ENCODE peak calls at places on chromosomes 4 and X, in five cellular contexts. P, Y, G, Z and H are unnamed samples.

GRCh38 chrX:2824886-2825285 is 3.8 kb upstream of the GYG2 start:
- DNase-seq in P (no peak), Y (no peak), G (no peak), Z (no peak), H (no peak)

GRCh38 chr4:165095291-165095690 is 17.4 kb downstream of the TMEM192 start:
- DNase-seq in P (no peak), Y (no peak), G (no peak), Z (no peak), H (no peak)

GRCh38 chrX:24231169-24231568 is 81.6 kb downstream of the ZFX start:
- DNase-seq in P (no peak), Y (peak; percentile 8), G (no peak), Z (peak; percentile 34), H (no peak)

GRCh38 chr4:22268350-22269025 is 247.4 kb downstream of the ADGRA3 start:
- DNase-seq in P (no peak), Y (no peak), G (no peak), Z (no peak), H (no peak)

GRCh38 chr4:169085015-169085414 is 75.0 kb upstream of the CBR4 start:
- DNase-seq in P (no peak), Y (no peak), G (no peak), Z (no peak), H (no peak)

GRCh38 chr4:133711817-133712216 is 489.8 kb downstream of the PABPC4L start:
- DNase-seq in P (no peak), Y (no peak), G (no peak), Z (no peak), H (no peak)

GRCh38 chrX:129540068-129540653 is at the start of gene OCRL:
- DNase-seq in P (peak; percentile 68), Y (peak; percentile 53), G (peak; percentile 78), Z (peak; percentile 51), H (peak; percentile 88)

GRCh38 chr4:145034727-145035211 is 63.2 kb downstream of the ANAPC10 start:
- DNase-seq in P (no peak), Y (no peak), G (no peak), Z (no peak), H (no peak)

GRCh38 chr4:118193421-118193820 is 159.1 kb downstream of the NDST3 start:
- DNase-seq in P (no peak), Y (no peak), G (no peak), Z (no peak), H (no peak)

GRCh38 chr4:155617312-155617711 is 49.3 kb upstream of the GUCY1A1 start:
- DNase-seq in P (no peak), Y (no peak), G (no peak), Z (no peak), H (no peak)

GRCh38 chr4:67754288-67754687 is at the start of gene GNRHR:
- DNase-seq in P (no peak), Y (no peak), G (no peak), Z (no peak), H (no peak)

GRCh38 chrX:15843960-15844359 is 10.7 kb downstream of the AP1S2 start:
- DNase-seq in P (no peak), Y (no peak), G (no peak), Z (no peak), H (no peak)

GRCh38 chr4:139651282-139652194 is 14.1 kb upstream of the MGST2 start:
- DNase-seq in P (peak; percentile 84), Y (peak; percentile 67), G (peak; percentile 85), Z (peak; percentile 94), H (peak; percentile 89)

GRCh38 chrX:12469296-12469695 is 321.9 kb upstream of the PRPS2 start:
- DNase-seq in P (no peak), Y (no peak), G (no peak), Z (no peak), H (no peak)

GRCh38 chr4:68460085-68460484 is 12.8 kb downstream of the TMPRSS11E start:
- DNase-seq in P (no peak), Y (no peak), G (no peak), Z (no peak), H (no peak)

GRCh38 chrX:25433307-25433706 is 417.5 kb upstream of the ARX start:
- DNase-seq in P (no peak), Y (no peak), G (no peak), Z (no peak), H (no peak)

GRCh38 chr4:8837181-8837811 is 34.3 kb downstream of the HMX1 start:
- DNase-seq in P (no peak), Y (no peak), G (peak; percentile 25), Z (no peak), H (peak; percentile 66)

GRCh38 chrX:104707572-104707971 is 141.6 kb downstream of the IL1RAPL2 start:
- DNase-seq in P (no peak), Y (no peak), G (no peak), Z (no peak), H (no peak)

GRCh38 chr4:1777822-1778641 is 15.1 kb upstream of the FGFR3 start:
- DNase-seq in P (no peak), Y (no peak), G (no peak), Z (no peak), H (no peak)

GRCh38 chr4:5024673-5025072 is 5.4 kb upstream of the CYTL1 start:
- DNase-seq in P (no peak), Y (peak; percentile 65), G (no peak), Z (no peak), H (no peak)

GRCh38 chr4:81527115-81527514 is 55.4 kb upstream of the RASGEF1B start:
- DNase-seq in P (no peak), Y (no peak), G (no peak), Z (no peak), H (no peak)

GRCh38 chr4:137961051-137961438 is 281.1 kb downstream of the SLC7A11 start:
- DNase-seq in P (no peak), Y (no peak), G (peak; percentile 62), Z (no peak), H (no peak)

GRCh38 chrX:3713225-3713936 is at the start of gene PRKX:
- DNase-seq in P (peak; percentile 63), Y (no peak), G (peak; percentile 73), Z (no peak), H (peak; percentile 94)

DNA sequence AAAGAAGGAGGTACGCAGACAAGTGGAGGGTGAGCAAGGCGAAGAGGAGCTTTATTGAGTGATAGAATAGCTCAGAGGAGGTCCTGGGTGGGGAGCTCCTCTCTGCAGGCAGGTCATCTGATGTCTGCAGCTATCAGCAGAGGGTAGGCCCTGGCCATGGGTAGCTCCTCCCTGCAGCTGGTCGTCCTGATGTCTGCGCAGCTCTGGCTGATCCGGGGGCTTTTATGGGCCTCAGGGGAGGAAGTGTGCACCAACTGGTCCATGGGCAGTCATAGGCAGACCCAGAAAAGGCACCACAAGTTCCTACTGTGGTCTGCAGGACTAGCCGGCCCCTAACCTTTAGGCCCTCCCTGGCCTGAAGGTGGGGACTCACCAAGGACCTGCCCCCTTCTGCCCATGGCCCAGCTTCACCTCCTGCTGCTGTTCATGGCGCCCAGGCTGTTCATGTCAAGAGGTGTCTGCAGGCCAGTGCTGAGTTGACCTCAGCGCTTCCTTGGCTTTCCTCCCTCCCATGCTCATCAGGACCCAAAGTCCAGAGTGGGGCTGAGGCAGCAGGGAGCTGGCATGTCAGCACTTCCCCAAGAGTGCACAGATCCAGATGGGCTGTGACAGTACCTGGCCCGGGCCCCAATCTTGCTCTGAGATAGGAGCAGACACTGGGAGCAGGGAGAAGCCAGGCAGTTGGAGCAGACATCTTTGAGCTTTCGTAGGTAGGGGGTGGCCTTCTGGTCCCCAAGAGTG is 46.1 kb downstream of the ARAP2 start:
- DNase-seq in P (no peak), Y (no peak), G (no peak), Z (no peak), H (no peak)
- TF ChIP-seq POLR2A in P (no peak), Y (no peak), G (no peak), Z (no peak), H (no peak)

GRCh38 chr4:73417973-73418372 is 13.9 kb downstream of the ALB start:
- DNase-seq in P (no peak), Y (no peak), G (no peak), Z (no peak), H (no peak)

GRCh38 chr4:73420615-73421014 is 15.4 kb upstream of the AFP start:
- DNase-seq in P (no peak), Y (no peak), G (no peak), Z (no peak), H (no peak)

GRCh38 chr4:73418677-73419076 is 14.6 kb downstream of the ALB start:
- DNase-seq in P (no peak), Y (no peak), G (no peak), Z (no peak), H (no peak)

GRCh38 chr4:73417342-73417741 is 13.3 kb downstream of the ALB start:
- DNase-seq in P (no peak), Y (no peak), G (no peak), Z (no peak), H (no peak)

DNA sequence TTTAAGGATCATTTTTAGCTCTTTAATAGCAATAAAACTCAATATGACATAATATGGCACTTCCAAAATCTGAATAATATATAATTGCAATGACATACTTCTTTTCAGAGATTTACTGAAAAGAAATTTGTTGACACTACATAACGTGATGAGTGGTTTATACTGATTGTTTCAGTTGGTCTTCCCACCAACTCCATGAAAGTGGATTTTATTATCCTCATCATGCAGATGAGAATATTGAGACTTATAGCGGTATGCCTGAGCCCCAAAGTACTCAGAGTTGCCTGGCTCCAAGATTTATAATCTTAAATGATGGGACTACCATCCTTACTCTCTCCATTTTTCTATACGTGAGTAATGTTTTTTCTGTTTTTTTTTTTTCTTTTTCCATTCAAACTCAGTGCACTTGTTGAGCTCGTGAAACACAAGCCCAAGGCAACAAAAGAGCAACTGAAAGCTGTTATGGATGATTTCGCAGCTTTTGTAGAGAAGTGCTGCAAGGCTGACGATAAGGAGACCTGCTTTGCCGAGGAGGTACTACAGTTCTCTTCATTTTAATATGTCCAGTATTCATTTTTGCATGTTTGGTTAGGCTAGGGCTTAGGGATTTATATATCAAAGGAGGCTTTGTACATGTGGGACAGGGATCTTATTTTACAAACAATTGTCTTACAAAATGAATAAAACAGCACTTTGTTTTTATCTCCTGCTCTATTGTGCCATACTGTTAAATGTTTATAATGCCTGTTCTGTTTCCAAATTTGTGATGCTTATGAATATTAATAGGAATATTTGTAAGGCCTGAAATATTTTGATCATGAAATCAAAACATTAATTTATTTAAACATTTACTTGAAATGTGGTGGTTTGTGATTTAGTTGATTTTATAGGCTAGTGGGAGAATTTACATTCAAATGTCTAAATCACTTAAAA is 15.3 kb downstream of the ALB start:
- DNase-seq in P (no peak), Y (no peak), G (no peak), Z (no peak), H (no peak)
- TF ChIP-seq POLR2A in P (no peak), Y (no peak), G (no peak), Z (no peak), H (no peak)

GRCh38 chrX:39730671-39731389 is 366.9 kb downstream of the BCOR start:
- DNase-seq in P (peak; percentile 69), Y (peak; percentile 46), G (no peak), Z (peak; percentile 87), H (peak; percentile 85)
- TF ChIP-seq POLR2A in P (no peak), Y (no peak), G (no peak), Z (no peak), H (no peak)

DNA sequence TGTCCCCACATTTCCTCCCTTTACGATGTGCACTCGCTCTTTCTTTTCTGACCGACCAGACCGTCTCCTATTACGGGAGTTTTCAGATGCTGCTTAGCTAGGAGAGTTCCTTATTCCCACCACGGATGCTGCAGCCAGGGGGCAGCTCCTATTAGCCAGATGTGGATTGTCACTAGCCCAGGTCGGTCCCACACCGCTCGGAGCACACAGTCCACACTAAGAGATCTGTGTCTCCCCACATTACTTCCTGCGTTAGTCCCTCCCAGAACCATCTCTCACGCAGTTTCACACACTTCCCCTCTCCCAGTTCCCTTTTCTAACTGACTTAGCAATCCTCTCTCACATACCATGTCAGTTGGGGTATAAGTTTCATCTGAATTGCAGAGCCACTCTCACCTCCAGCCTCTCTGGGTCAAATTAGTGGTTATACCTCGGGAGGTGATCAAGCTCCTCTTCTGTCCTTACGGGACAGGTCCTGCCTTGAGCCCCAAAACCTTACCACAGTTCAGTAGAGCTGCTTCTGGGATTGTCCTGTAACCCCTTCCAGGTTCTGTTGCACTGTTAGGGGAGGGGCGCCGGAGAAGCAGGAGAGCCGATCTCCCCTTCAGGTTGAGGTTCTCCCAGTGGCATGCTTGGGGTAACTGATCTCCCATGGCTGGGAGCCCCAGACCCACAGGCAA is 28.2 kb downstream of the SULT1E1 start:
- DNase-seq in P (no peak), Y (no peak), G (no peak), Z (no peak), H (peak; percentile 82)
- TF ChIP-seq POLR2A in P (no peak), Y (no peak), G (no peak), Z (no peak), H (no peak)